ENCODE peak calls at places on chromosomes 3 and 15, in ten cellular contexts. One of them, this sample, is unnamed.

GRCh38 chr3:116064646-116065045 is 380.6 kb downstream of the LSAMP start:
- DNase-seq in CD8-positive, alpha-beta T cell: no peak
- DNase-seq in activated T-helper 9 cell treated with anti-CD3 and anti-CD28 coated beads, Interleukin-2, amount 50 U/mL, for 16 hours: no peak
- DNase-seq in epithelial cell of esophagus: peak
- DNase-seq in WTC11: no peak
- DNase-seq in T-helper 2 cell: no peak
- DNase-seq in MCF 10A: no peak
- DNase-seq in stimulated activated CD8-positive, alpha-beta memory T cell treated with anti-CD3 and anti-CD28 coated beads, Interleukin-4, amount 100 ng/mL, for 4 hours: no peak
- DNase-seq in NCI-H2029: no peak
- DNase-seq in activated CD8-positive, alpha-beta memory T cell treated with anti-CD3 and anti-CD28 coated beads for 48 hours: no peak
- DNase-seq in this sample: no peak

GRCh38 chr3:90184861-90185260 is 1077.4 kb downstream of the EPHA3 start:
- DNase-seq in MCF 10A: peak
- DNase-seq in T-helper 2 cell: no peak
- DNase-seq in epithelial cell of esophagus: peak
- DNase-seq in activated T-helper 9 cell treated with anti-CD3 and anti-CD28 coated beads, Interleukin-2, amount 50 U/mL, for 16 hours: no peak
- DNase-seq in WTC11: no peak
- DNase-seq in CD8-positive, alpha-beta T cell: no peak
- DNase-seq in activated CD8-positive, alpha-beta memory T cell treated with anti-CD3 and anti-CD28 coated beads for 48 hours: no peak
- DNase-seq in NCI-H2029: no peak
- DNase-seq in stimulated activated CD8-positive, alpha-beta memory T cell treated with anti-CD3 and anti-CD28 coated beads, Interleukin-4, amount 100 ng/mL, for 4 hours: no peak
- DNase-seq in this sample: no peak

GRCh38 chr3:101720851-101721649 is 3.4 kb upstream of the CEP97 start:
- DNase-seq in epithelial cell of esophagus: peak
- DNase-seq in T-helper 2 cell: no peak
- DNase-seq in activated T-helper 9 cell treated with anti-CD3 and anti-CD28 coated beads, Interleukin-2, amount 50 U/mL, for 16 hours: no peak
- DNase-seq in WTC11: no peak
- DNase-seq in CD8-positive, alpha-beta T cell: no peak
- DNase-seq in NCI-H2029: no peak
- DNase-seq in MCF 10A: peak
- DNase-seq in stimulated activated CD8-positive, alpha-beta memory T cell treated with anti-CD3 and anti-CD28 coated beads, Interleukin-4, amount 100 ng/mL, for 4 hours: no peak
- DNase-seq in activated CD8-positive, alpha-beta memory T cell treated with anti-CD3 and anti-CD28 coated beads for 48 hours: no peak
- DNase-seq in this sample: no peak

GRCh38 chr15:85128636-85129035 is 147.0 kb downstream of the PDE8A start:
- DNase-seq in epithelial cell of esophagus: peak
- DNase-seq in WTC11: no peak
- DNase-seq in T-helper 2 cell: no peak
- DNase-seq in MCF 10A: no peak
- DNase-seq in CD8-positive, alpha-beta T cell: no peak
- DNase-seq in NCI-H2029: no peak
- DNase-seq in activated T-helper 9 cell treated with anti-CD3 and anti-CD28 coated beads, Interleukin-2, amount 50 U/mL, for 16 hours: no peak
- DNase-seq in activated CD8-positive, alpha-beta memory T cell treated with anti-CD3 and anti-CD28 coated beads for 48 hours: no peak
- DNase-seq in stimulated activated CD8-positive, alpha-beta memory T cell treated with anti-CD3 and anti-CD28 coated beads, Interleukin-4, amount 100 ng/mL, for 4 hours: no peak
- DNase-seq in this sample: no peak

GRCh38 chr3:138412821-138413531 is 21.4 kb upstream of the ESYT3 start:
- DNase-seq in MCF 10A: no peak
- DNase-seq in stimulated activated CD8-positive, alpha-beta memory T cell treated with anti-CD3 and anti-CD28 coated beads, Interleukin-4, amount 100 ng/mL, for 4 hours: no peak
- DNase-seq in CD8-positive, alpha-beta T cell: no peak
- DNase-seq in activated CD8-positive, alpha-beta memory T cell treated with anti-CD3 and anti-CD28 coated beads for 48 hours: no peak
- DNase-seq in activated T-helper 9 cell treated with anti-CD3 and anti-CD28 coated beads, Interleukin-2, amount 50 U/mL, for 16 hours: no peak
- DNase-seq in NCI-H2029: no peak
- DNase-seq in WTC11: no peak
- DNase-seq in T-helper 2 cell: no peak
- DNase-seq in epithelial cell of esophagus: peak
- DNase-seq in this sample: no peak

GRCh38 chr3:72520690-72521308 is 327.4 kb downstream of the SHQ1 start:
- DNase-seq in MCF 10A: peak
- DNase-seq in CD8-positive, alpha-beta T cell: no peak
- DNase-seq in NCI-H2029: no peak
- DNase-seq in stimulated activated CD8-positive, alpha-beta memory T cell treated with anti-CD3 and anti-CD28 coated beads, Interleukin-4, amount 100 ng/mL, for 4 hours: no peak
- DNase-seq in T-helper 2 cell: no peak
- DNase-seq in activated T-helper 9 cell treated with anti-CD3 and anti-CD28 coated beads, Interleukin-2, amount 50 U/mL, for 16 hours: peak
- DNase-seq in WTC11: no peak
- DNase-seq in activated CD8-positive, alpha-beta memory T cell treated with anti-CD3 and anti-CD28 coated beads for 48 hours: no peak
- DNase-seq in epithelial cell of esophagus: peak
- DNase-seq in this sample: no peak

GRCh38 chr3:100802126-100802525 is 92.8 kb downstream of the TFG start:
- DNase-seq in T-helper 2 cell: no peak
- DNase-seq in CD8-positive, alpha-beta T cell: no peak
- DNase-seq in MCF 10A: no peak
- DNase-seq in WTC11: no peak
- DNase-seq in activated CD8-positive, alpha-beta memory T cell treated with anti-CD3 and anti-CD28 coated beads for 48 hours: no peak
- DNase-seq in epithelial cell of esophagus: peak
- DNase-seq in stimulated activated CD8-positive, alpha-beta memory T cell treated with anti-CD3 and anti-CD28 coated beads, Interleukin-4, amount 100 ng/mL, for 4 hours: no peak
- DNase-seq in activated T-helper 9 cell treated with anti-CD3 and anti-CD28 coated beads, Interleukin-2, amount 50 U/mL, for 16 hours: no peak
- DNase-seq in NCI-H2029: no peak
- DNase-seq in this sample: no peak

GRCh38 chr15:76064375-76064774 is 4.6 kb downstream of the TMEM266 start:
- DNase-seq in MCF 10A: no peak
- DNase-seq in CD8-positive, alpha-beta T cell: no peak
- DNase-seq in activated CD8-positive, alpha-beta memory T cell treated with anti-CD3 and anti-CD28 coated beads for 48 hours: no peak
- DNase-seq in WTC11: no peak
- DNase-seq in stimulated activated CD8-positive, alpha-beta memory T cell treated with anti-CD3 and anti-CD28 coated beads, Interleukin-4, amount 100 ng/mL, for 4 hours: no peak
- DNase-seq in activated T-helper 9 cell treated with anti-CD3 and anti-CD28 coated beads, Interleukin-2, amount 50 U/mL, for 16 hours: no peak
- DNase-seq in T-helper 2 cell: no peak
- DNase-seq in epithelial cell of esophagus: no peak
- DNase-seq in NCI-H2029: no peak
- DNase-seq in this sample: no peak

GRCh38 chr15:37094542-37095196 is 5.7 kb downstream of the MEIS2 start:
- DNase-seq in NCI-H2029: no peak
- DNase-seq in activated T-helper 9 cell treated with anti-CD3 and anti-CD28 coated beads, Interleukin-2, amount 50 U/mL, for 16 hours: no peak
- DNase-seq in epithelial cell of esophagus: no peak
- DNase-seq in T-helper 2 cell: no peak
- DNase-seq in CD8-positive, alpha-beta T cell: no peak
- DNase-seq in MCF 10A: no peak
- DNase-seq in stimulated activated CD8-positive, alpha-beta memory T cell treated with anti-CD3 and anti-CD28 coated beads, Interleukin-4, amount 100 ng/mL, for 4 hours: no peak
- DNase-seq in activated CD8-positive, alpha-beta memory T cell treated with anti-CD3 and anti-CD28 coated beads for 48 hours: no peak
- DNase-seq in WTC11: no peak
- DNase-seq in this sample: no peak

GRCh38 chr15:77696006-77696631 is 63.4 kb upstream of the LINGO1 start:
- DNase-seq in T-helper 2 cell: no peak
- DNase-seq in CD8-positive, alpha-beta T cell: no peak
- DNase-seq in activated CD8-positive, alpha-beta memory T cell treated with anti-CD3 and anti-CD28 coated beads for 48 hours: no peak
- DNase-seq in activated T-helper 9 cell treated with anti-CD3 and anti-CD28 coated beads, Interleukin-2, amount 50 U/mL, for 16 hours: no peak
- DNase-seq in epithelial cell of esophagus: no peak
- DNase-seq in MCF 10A: no peak
- DNase-seq in NCI-H2029: no peak
- DNase-seq in stimulated activated CD8-positive, alpha-beta memory T cell treated with anti-CD3 and anti-CD28 coated beads, Interleukin-4, amount 100 ng/mL, for 4 hours: no peak
- DNase-seq in WTC11: no peak
- DNase-seq in this sample: no peak

GRCh38 chr15:58532126-58532525 is 100.3 kb downstream of the LIPC start:
- DNase-seq in epithelial cell of esophagus: no peak
- DNase-seq in activated CD8-positive, alpha-beta memory T cell treated with anti-CD3 and anti-CD28 coated beads for 48 hours: no peak
- DNase-seq in T-helper 2 cell: no peak
- DNase-seq in MCF 10A: no peak
- DNase-seq in activated T-helper 9 cell treated with anti-CD3 and anti-CD28 coated beads, Interleukin-2, amount 50 U/mL, for 16 hours: no peak
- DNase-seq in CD8-positive, alpha-beta T cell: no peak
- DNase-seq in WTC11: no peak
- DNase-seq in NCI-H2029: no peak
- DNase-seq in stimulated activated CD8-positive, alpha-beta memory T cell treated with anti-CD3 and anti-CD28 coated beads, Interleukin-4, amount 100 ng/mL, for 4 hours: no peak
- DNase-seq in this sample: no peak

GRCh38 chr3:99753268-99753975 is 64.2 kb upstream of the CMSS1 start:
- DNase-seq in MCF 10A: peak
- DNase-seq in WTC11: peak
- DNase-seq in activated T-helper 9 cell treated with anti-CD3 and anti-CD28 coated beads, Interleukin-2, amount 50 U/mL, for 16 hours: no peak
- DNase-seq in NCI-H2029: peak
- DNase-seq in CD8-positive, alpha-beta T cell: no peak
- DNase-seq in epithelial cell of esophagus: peak
- DNase-seq in T-helper 2 cell: no peak
- DNase-seq in stimulated activated CD8-positive, alpha-beta memory T cell treated with anti-CD3 and anti-CD28 coated beads, Interleukin-4, amount 100 ng/mL, for 4 hours: no peak
- DNase-seq in activated CD8-positive, alpha-beta memory T cell treated with anti-CD3 and anti-CD28 coated beads for 48 hours: no peak
- DNase-seq in this sample: peak

GRCh38 chr3:19334120-19334519 is 185.8 kb downstream of the KCNH8 start:
- DNase-seq in CD8-positive, alpha-beta T cell: no peak
- DNase-seq in T-helper 2 cell: no peak
- DNase-seq in activated CD8-positive, alpha-beta memory T cell treated with anti-CD3 and anti-CD28 coated beads for 48 hours: no peak
- DNase-seq in activated T-helper 9 cell treated with anti-CD3 and anti-CD28 coated beads, Interleukin-2, amount 50 U/mL, for 16 hours: no peak
- DNase-seq in MCF 10A: no peak
- DNase-seq in epithelial cell of esophagus: no peak
- DNase-seq in WTC11: no peak
- DNase-seq in stimulated activated CD8-positive, alpha-beta memory T cell treated with anti-CD3 and anti-CD28 coated beads, Interleukin-4, amount 100 ng/mL, for 4 hours: no peak
- DNase-seq in NCI-H2029: no peak
- DNase-seq in this sample: no peak

GRCh38 chr3:21718161-21718765 is 32.7 kb downstream of the ZNF385D start:
- DNase-seq in MCF 10A: peak
- DNase-seq in CD8-positive, alpha-beta T cell: no peak
- DNase-seq in NCI-H2029: no peak
- DNase-seq in T-helper 2 cell: no peak
- DNase-seq in WTC11: no peak
- DNase-seq in activated T-helper 9 cell treated with anti-CD3 and anti-CD28 coated beads, Interleukin-2, amount 50 U/mL, for 16 hours: no peak
- DNase-seq in activated CD8-positive, alpha-beta memory T cell treated with anti-CD3 and anti-CD28 coated beads for 48 hours: no peak
- DNase-seq in stimulated activated CD8-positive, alpha-beta memory T cell treated with anti-CD3 and anti-CD28 coated beads, Interleukin-4, amount 100 ng/mL, for 4 hours: no peak
- DNase-seq in epithelial cell of esophagus: peak
- DNase-seq in this sample: no peak

GRCh38 chr3:108554233-108554632 is 35.0 kb downstream of the CIP2A start:
- DNase-seq in T-helper 2 cell: no peak
- DNase-seq in stimulated activated CD8-positive, alpha-beta memory T cell treated with anti-CD3 and anti-CD28 coated beads, Interleukin-4, amount 100 ng/mL, for 4 hours: no peak
- DNase-seq in WTC11: no peak
- DNase-seq in activated CD8-positive, alpha-beta memory T cell treated with anti-CD3 and anti-CD28 coated beads for 48 hours: no peak
- DNase-seq in MCF 10A: no peak
- DNase-seq in epithelial cell of esophagus: no peak
- DNase-seq in CD8-positive, alpha-beta T cell: no peak
- DNase-seq in NCI-H2029: no peak
- DNase-seq in activated T-helper 9 cell treated with anti-CD3 and anti-CD28 coated beads, Interleukin-2, amount 50 U/mL, for 16 hours: no peak
- DNase-seq in this sample: no peak

GRCh38 chr3:192831111-192831644 is 86.5 kb downstream of the MB21D2 start:
- DNase-seq in stimulated activated CD8-positive, alpha-beta memory T cell treated with anti-CD3 and anti-CD28 coated beads, Interleukin-4, amount 100 ng/mL, for 4 hours: no peak
- DNase-seq in CD8-positive, alpha-beta T cell: no peak
- DNase-seq in activated T-helper 9 cell treated with anti-CD3 and anti-CD28 coated beads, Interleukin-2, amount 50 U/mL, for 16 hours: no peak
- DNase-seq in WTC11: no peak
- DNase-seq in activated CD8-positive, alpha-beta memory T cell treated with anti-CD3 and anti-CD28 coated beads for 48 hours: no peak
- DNase-seq in T-helper 2 cell: no peak
- DNase-seq in NCI-H2029: no peak
- DNase-seq in MCF 10A: peak
- DNase-seq in epithelial cell of esophagus: peak
- DNase-seq in this sample: no peak

GRCh38 chr3:172675371-172676193 is 35.3 kb downstream of the NCEH1 start:
- DNase-seq in T-helper 2 cell: peak
- DNase-seq in CD8-positive, alpha-beta T cell: no peak
- DNase-seq in activated CD8-positive, alpha-beta memory T cell treated with anti-CD3 and anti-CD28 coated beads for 48 hours: no peak
- DNase-seq in activated T-helper 9 cell treated with anti-CD3 and anti-CD28 coated beads, Interleukin-2, amount 50 U/mL, for 16 hours: no peak
- DNase-seq in NCI-H2029: no peak
- DNase-seq in WTC11: no peak
- DNase-seq in epithelial cell of esophagus: peak
- DNase-seq in stimulated activated CD8-positive, alpha-beta memory T cell treated with anti-CD3 and anti-CD28 coated beads, Interleukin-4, amount 100 ng/mL, for 4 hours: no peak
- DNase-seq in MCF 10A: peak
- DNase-seq in this sample: no peak

GRCh38 chr15:82132742-82133141 is 86.9 kb upstream of the MEX3B start:
- DNase-seq in activated CD8-positive, alpha-beta memory T cell treated with anti-CD3 and anti-CD28 coated beads for 48 hours: no peak
- DNase-seq in T-helper 2 cell: no peak
- DNase-seq in WTC11: no peak
- DNase-seq in stimulated activated CD8-positive, alpha-beta memory T cell treated with anti-CD3 and anti-CD28 coated beads, Interleukin-4, amount 100 ng/mL, for 4 hours: no peak
- DNase-seq in activated T-helper 9 cell treated with anti-CD3 and anti-CD28 coated beads, Interleukin-2, amount 50 U/mL, for 16 hours: no peak
- DNase-seq in MCF 10A: peak
- DNase-seq in epithelial cell of esophagus: peak
- DNase-seq in CD8-positive, alpha-beta T cell: no peak
- DNase-seq in NCI-H2029: no peak
- DNase-seq in this sample: no peak

GRCh38 chr3:158710601-158711000 is 21.7 kb downstream of the RARRES1 start:
- DNase-seq in T-helper 2 cell: no peak
- DNase-seq in NCI-H2029: no peak
- DNase-seq in activated T-helper 9 cell treated with anti-CD3 and anti-CD28 coated beads, Interleukin-2, amount 50 U/mL, for 16 hours: no peak
- DNase-seq in activated CD8-positive, alpha-beta memory T cell treated with anti-CD3 and anti-CD28 coated beads for 48 hours: no peak
- DNase-seq in stimulated activated CD8-positive, alpha-beta memory T cell treated with anti-CD3 and anti-CD28 coated beads, Interleukin-4, amount 100 ng/mL, for 4 hours: no peak
- DNase-seq in WTC11: no peak
- DNase-seq in MCF 10A: no peak
- DNase-seq in epithelial cell of esophagus: peak
- DNase-seq in CD8-positive, alpha-beta T cell: no peak
- DNase-seq in this sample: no peak

GRCh38 chr3:14691239-14691638 is 16.3 kb downstream of the C3orf20 start:
- DNase-seq in NCI-H2029: no peak
- DNase-seq in CD8-positive, alpha-beta T cell: no peak
- DNase-seq in activated CD8-positive, alpha-beta memory T cell treated with anti-CD3 and anti-CD28 coated beads for 48 hours: no peak
- DNase-seq in WTC11: no peak
- DNase-seq in activated T-helper 9 cell treated with anti-CD3 and anti-CD28 coated beads, Interleukin-2, amount 50 U/mL, for 16 hours: no peak
- DNase-seq in stimulated activated CD8-positive, alpha-beta memory T cell treated with anti-CD3 and anti-CD28 coated beads, Interleukin-4, amount 100 ng/mL, for 4 hours: no peak
- DNase-seq in epithelial cell of esophagus: no peak
- DNase-seq in T-helper 2 cell: no peak
- DNase-seq in MCF 10A: no peak
- DNase-seq in this sample: no peak

GRCh38 chr3:178684881-178685590 is 148.8 kb downstream of the KCNMB2 start:
- DNase-seq in CD8-positive, alpha-beta T cell: no peak
- DNase-seq in stimulated activated CD8-positive, alpha-beta memory T cell treated with anti-CD3 and anti-CD28 coated beads, Interleukin-4, amount 100 ng/mL, for 4 hours: no peak
- DNase-seq in T-helper 2 cell: no peak
- DNase-seq in MCF 10A: peak
- DNase-seq in activated T-helper 9 cell treated with anti-CD3 and anti-CD28 coated beads, Interleukin-2, amount 50 U/mL, for 16 hours: no peak
- DNase-seq in epithelial cell of esophagus: peak
- DNase-seq in WTC11: peak
- DNase-seq in NCI-H2029: no peak
- DNase-seq in activated CD8-positive, alpha-beta memory T cell treated with anti-CD3 and anti-CD28 coated beads for 48 hours: no peak
- DNase-seq in this sample: no peak

GRCh38 chr3:159734681-159735080 is 254.0 kb upstream of the IL12A start:
- DNase-seq in epithelial cell of esophagus: no peak
- DNase-seq in T-helper 2 cell: no peak
- DNase-seq in activated T-helper 9 cell treated with anti-CD3 and anti-CD28 coated beads, Interleukin-2, amount 50 U/mL, for 16 hours: no peak
- DNase-seq in MCF 10A: no peak
- DNase-seq in CD8-positive, alpha-beta T cell: no peak
- DNase-seq in NCI-H2029: no peak
- DNase-seq in activated CD8-positive, alpha-beta memory T cell treated with anti-CD3 and anti-CD28 coated beads for 48 hours: no peak
- DNase-seq in WTC11: no peak
- DNase-seq in stimulated activated CD8-positive, alpha-beta memory T cell treated with anti-CD3 and anti-CD28 coated beads, Interleukin-4, amount 100 ng/mL, for 4 hours: no peak
- DNase-seq in this sample: no peak

GRCh38 chr3:21942328-21942727 is 191.3 kb upstream of the ZNF385D start:
- DNase-seq in stimulated activated CD8-positive, alpha-beta memory T cell treated with anti-CD3 and anti-CD28 coated beads, Interleukin-4, amount 100 ng/mL, for 4 hours: no peak
- DNase-seq in activated CD8-positive, alpha-beta memory T cell treated with anti-CD3 and anti-CD28 coated beads for 48 hours: no peak
- DNase-seq in WTC11: no peak
- DNase-seq in NCI-H2029: no peak
- DNase-seq in CD8-positive, alpha-beta T cell: no peak
- DNase-seq in activated T-helper 9 cell treated with anti-CD3 and anti-CD28 coated beads, Interleukin-2, amount 50 U/mL, for 16 hours: no peak
- DNase-seq in T-helper 2 cell: no peak
- DNase-seq in epithelial cell of esophagus: peak
- DNase-seq in MCF 10A: peak
- DNase-seq in this sample: no peak

GRCh38 chr15:85706779-85707518 is 87.8 kb downstream of the KLHL25 start:
- DNase-seq in WTC11: no peak
- DNase-seq in T-helper 2 cell: peak
- DNase-seq in activated CD8-positive, alpha-beta memory T cell treated with anti-CD3 and anti-CD28 coated beads for 48 hours: no peak
- DNase-seq in MCF 10A: no peak
- DNase-seq in epithelial cell of esophagus: no peak
- DNase-seq in CD8-positive, alpha-beta T cell: no peak
- DNase-seq in activated T-helper 9 cell treated with anti-CD3 and anti-CD28 coated beads, Interleukin-2, amount 50 U/mL, for 16 hours: no peak
- DNase-seq in NCI-H2029: no peak
- DNase-seq in stimulated activated CD8-positive, alpha-beta memory T cell treated with anti-CD3 and anti-CD28 coated beads, Interleukin-4, amount 100 ng/mL, for 4 hours: no peak
- DNase-seq in this sample: no peak

This sample was measured in NK-92 treated with Interleukin-12 subunit alpha and Interleukin-12 subunit beta, amount 100 ng/mL, for 24 hours.